ENCODE peak calls at places on chromosome 3, in six cellular contexts. O is neuronal stem cell; K is H1; M is GM23248; Q is pancreas; W is CD4-positive, CD25-positive, alpha-beta regulatory T cell. D is an unnamed sample.
A peak's percentile ranks its signal among the peaks of the same experiment; 100 is the strongest.

GRCh38 chr3:23113455-23114171 is 89.5 kb upstream of the UBE2E2 start:
- DNase-seq in K (no peak), M (peak; percentile 71), Q (no peak), W (no peak), O (no peak), D (no peak)

GRCh38 chr3:126541628-126542339 is 16.9 kb downstream of the C3orf22 start:
- DNase-seq in K (no peak), W (no peak), M (no peak), Q (no peak), O (no peak), D (no peak)

GRCh38 chr3:66800941-66801545 is 197.1 kb upstream of the KBTBD8 start:
- DNase-seq in W (no peak), K (no peak), Q (no peak), O (no peak), M (peak; percentile 35), D (no peak)

GRCh38 chr3:125634346-125634964 is 39.2 kb upstream of the OSBPL11 start:
- DNase-seq in W (no peak), O (no peak), Q (no peak), K (no peak), M (no peak), D (no peak)

GRCh38 chr3:63662500-63662899 is 10.0 kb downstream of the SNTN start:
- DNase-seq in O (no peak), M (peak; percentile 38), K (no peak), Q (no peak), W (no peak), D (no peak)

GRCh38 chr3:140568842-140569520 is 108.9 kb upstream of the TRIM42 start:
- DNase-seq in Q (no peak), K (no peak), W (no peak), M (no peak), O (no peak), D (no peak)

GRCh38 chr3:1824359-1824758 is 274.3 kb upstream of the CNTN4 start:
- DNase-seq in Q (no peak), O (no peak), W (no peak), M (no peak), K (no peak), D (no peak)

GRCh38 chr3:95356764-95357501 is 1294.1 kb downstream of the NSUN3 start:
- DNase-seq in W (no peak), Q (no peak), K (no peak), M (no peak), O (no peak), D (no peak)

GRCh38 chr3:78919021-78919755 is 848.6 kb downstream of the ROBO1 start:
- DNase-seq in K (no peak), M (peak; percentile 91), Q (no peak), O (no peak), W (no peak), D (no peak)

GRCh38 chr3:159185443-159186050 is 383.7 kb downstream of the MFSD1 start:
- DNase-seq in O (no peak), M (peak; percentile 31), K (no peak), Q (no peak), W (no peak), D (no peak)

GRCh38 chr3:78917541-78917940 is 850.3 kb downstream of the ROBO1 start:
- DNase-seq in K (no peak), M (no peak), W (no peak), Q (no peak), O (no peak), D (no peak)

GRCh38 chr3:158095302-158095997 is 10.8 kb downstream of the SHOX2 start:
- DNase-seq in O (no peak), M (no peak), K (no peak), W (no peak), Q (no peak), D (no peak)

GRCh38 chr3:140128217-140129137 is 193.5 kb downstream of the CLSTN2 start:
- DNase-seq in W (no peak), O (peak; percentile 9), Q (peak; percentile 66), M (peak; percentile 61), K (peak; percentile 25), D (peak; percentile 35)

GRCh38 chr3:63967675-63968611 is 55.4 kb downstream of the PSMD6 start:
- DNase-seq in W (peak; percentile 88), M (peak; percentile 48), K (no peak), Q (peak; percentile 68), O (no peak), D (no peak)

GRCh38 chr3:129745253-129745652 is 138.8 kb upstream of the PLXND1 start:
- DNase-seq in M (no peak), K (no peak), O (no peak), Q (no peak), W (no peak), D (no peak)

GRCh38 chr3:27115352-27115751 is 253.8 kb downstream of the NEK10 start:
- DNase-seq in O (no peak), Q (no peak), K (no peak), M (no peak), W (no peak), D (no peak)

GRCh38 chr3:63791974-63792373 is 27.1 kb upstream of the C3orf49 start:
- DNase-seq in Q (no peak), O (no peak), K (no peak), W (no peak), M (peak; percentile 91), D (no peak)

GRCh38 chr3:82641701-82642100 is 880.3 kb upstream of the GBE1 start:
- DNase-seq in Q (no peak), M (no peak), K (no peak), O (no peak), W (no peak), D (no peak)

GRCh38 chr3:140251678-140252077 is 316.7 kb downstream of the CLSTN2 start:
- DNase-seq in Q (no peak), O (peak; percentile 33), M (no peak), K (no peak), W (no peak), D (no peak)

GRCh38 chr3:15309662-15310335 is 22.6 kb downstream of the SH3BP5 start:
- DNase-seq in O (no peak), M (peak; percentile 33), Q (no peak), W (no peak), K (no peak), D (no peak)

GRCh38 chr3:15305366-15305844 is 27.0 kb downstream of the SH3BP5 start:
- DNase-seq in Q (no peak), O (no peak), W (no peak), K (no peak), M (peak; percentile 34), D (no peak)

GRCh38 chr3:15303728-15304127 is 28.7 kb downstream of the SH3BP5 start:
- DNase-seq in M (no peak), Q (no peak), W (no peak), O (no peak), K (no peak), D (no peak)

GRCh38 chr3:15306979-15307359 is 25.4 kb downstream of the SH3BP5 start:
- DNase-seq in W (no peak), O (no peak), M (no peak), Q (no peak), K (no peak), D (no peak)

GRCh38 chr3:15307580-15307979 is 24.8 kb downstream of the SH3BP5 start:
- DNase-seq in W (no peak), O (no peak), M (no peak), Q (no peak), K (no peak), D (no peak)
- H3K36me3 ChIP-seq in W (peaks cover 18% of the 10 kb centered on the region), O (no peaks in the 10 kb centered on the region), M (peaks cover 5% of the 10 kb centered on the region), Q (no peaks in the 10 kb centered on the region), K (no peaks in the 10 kb centered on the region), D (peaks cover 31% of the 10 kb centered on the region)

DNA sequence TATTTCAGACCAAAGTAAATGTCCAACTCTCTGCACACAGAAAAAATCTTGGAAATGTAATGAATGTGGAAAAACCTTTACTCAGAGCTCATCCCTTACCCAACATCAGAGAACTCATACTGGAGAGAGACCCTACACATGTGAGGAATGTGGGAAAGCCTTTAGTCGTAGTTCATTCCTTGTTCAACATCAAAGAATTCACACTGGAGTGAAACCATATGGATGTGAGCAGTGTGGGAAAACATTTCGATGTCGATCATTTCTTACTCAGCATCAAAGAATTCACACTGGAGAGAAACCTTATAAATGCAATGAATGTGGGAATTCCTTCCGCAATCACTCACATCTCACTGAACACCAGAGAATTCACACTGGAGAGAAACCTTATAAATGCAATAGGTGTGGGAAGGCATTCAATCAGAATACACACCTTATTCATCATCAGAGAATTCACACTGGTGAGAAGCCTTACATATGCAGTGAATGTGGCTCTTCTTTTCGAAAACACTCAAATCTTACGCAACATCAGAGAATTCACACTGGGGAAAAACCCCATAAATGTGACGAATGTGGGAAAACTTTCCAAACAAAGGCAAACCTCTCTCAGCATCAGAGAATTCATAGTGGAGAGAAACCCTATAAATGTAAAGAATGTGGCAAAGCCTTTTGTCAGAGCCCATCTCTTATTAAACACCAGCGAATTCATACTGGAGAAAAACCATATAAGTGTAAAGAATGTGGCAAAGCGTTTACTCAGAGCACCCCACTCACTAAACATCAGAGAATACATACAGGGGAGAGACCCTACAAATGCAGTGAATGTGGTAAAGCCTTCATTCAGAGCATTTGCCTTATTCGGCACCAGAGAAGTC is 8.0 kb upstream of the ZNF501 start:
- DNase-seq in M (peak; percentile 26), O (no peak), Q (no peak), K (no peak), W (no peak), D (no peak)
- H3K9me3 ChIP-seq in M (peaks cover 26% of the 10 kb centered on the region), O (peaks cover 96% of the 10 kb centered on the region), Q (peaks cover 15% of the 10 kb centered on the region), K (peaks cover 90% of the 10 kb centered on the region), W (peaks cover 85% of the 10 kb centered on the region), D (peaks cover 50% of the 10 kb centered on the region)

GRCh38 chr3:113245775-113246174 is 34.4 kb downstream of the BOC start:
- DNase-seq in Q (no peak), K (no peak), W (no peak), M (peak; percentile 90), O (no peak), D (no peak)
- H3K27ac ChIP-seq in Q (no peak overlapping the region), K (no peak overlapping the region), W (no peak overlapping the region), M (peak overlapping the region; percentile 68), O (no peak overlapping the region), D (no peak overlapping the region)

DNA sequence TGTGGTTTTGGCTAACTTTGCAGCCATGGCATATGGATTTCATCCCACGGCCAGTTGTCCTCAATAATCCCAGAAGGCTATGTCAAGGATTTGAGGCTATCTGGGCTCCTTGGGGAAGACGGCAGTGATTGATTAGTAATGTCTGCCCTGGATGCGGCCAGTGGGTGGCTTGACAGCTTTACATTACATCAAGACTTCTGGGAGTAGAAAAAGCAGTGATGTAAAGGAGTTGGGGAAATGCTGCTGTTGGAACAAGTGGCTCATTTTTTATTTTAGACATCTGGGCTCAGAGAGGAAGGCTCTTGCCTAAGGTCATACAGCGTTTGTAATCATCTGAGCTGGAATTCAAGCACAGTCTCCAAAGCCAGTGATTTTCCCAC is 94.1 kb downstream of the FLNB start:
- DNase-seq in O (no peak), M (no peak), W (no peak), Q (no peak), K (no peak), D (no peak)
- H3K36me3 ChIP-seq in O (peaks cover 33% of the 10 kb centered on the region), M (peaks cover 97% of the 10 kb centered on the region), W (peaks cover 78% of the 10 kb centered on the region), Q (peaks cover 54% of the 10 kb centered on the region), K (peaks cover 53% of the 10 kb centered on the region), D (peaks cover 44% of the 10 kb centered on the region)

GRCh38 chr3:123590685-123591450 is 6.0 kb upstream of the HACD2 start:
- DNase-seq in O (no peak), M (no peak), Q (no peak), K (no peak), W (no peak), D (peak; percentile 52)
- H3K9me3 ChIP-seq in O (peaks cover 37% of the 10 kb centered on the region), M (no peaks in the 10 kb centered on the region), Q (no peaks in the 10 kb centered on the region), K (peaks cover 20% of the 10 kb centered on the region), W (no peaks in the 10 kb centered on the region), D (peaks cover 37% of the 10 kb centered on the region)